ENCODE peak calls at places on chromosomes 6 and 20, in four cellular contexts. N is endothelial cell of umbilical vein, Q is PC-3, U is PC-9. P is an unnamed sample. For H3K4me1, the result is how much of the 10 kb centered on the place peaks cover.

GRCh38 chr6:163529605-163530004 is 115.1 kb downstream of the QKI start:
- DNase-seq in Q (peak), N (peak), U (no peak), P (no peak)

GRCh38 chr20:52749938-52750337 is 222.2 kb upstream of the TSHZ2 start:
- DNase-seq in U (no peak), Q (no peak), N (no peak), P (no peak)

GRCh38 chr20:61699184-61700066 is 366.3 kb downstream of the TAF4 start:
- DNase-seq in Q (no peak), U (no peak), N (no peak), P (no peak)

GRCh38 chr20:24746351-24746685 is 202.8 kb upstream of the CST7 start:
- DNase-seq in Q (peak), N (no peak), U (peak), P (no peak)

GRCh38 chr20:51129201-51129671 is 106.3 kb upstream of the KCNG1 start:
- DNase-seq in U (no peak), N (no peak), Q (no peak), P (no peak)

GRCh38 chr6:147750420-147750819 is 241.9 kb downstream of the SAMD5 start:
- DNase-seq in U (no peak), Q (no peak), N (no peak), P (no peak)

GRCh38 chr6:138052783-138053182 is 54.4 kb downstream of the PERP start:
- DNase-seq in U (no peak), Q (peak), N (no peak), P (no peak)

GRCh38 chr20:62350098-62350628 is 16.9 kb downstream of the LAMA5 start:
- DNase-seq in N (no peak), Q (peak), U (peak), P (no peak)

GRCh38 chr6:108767418-108768175 is 80.6 kb upstream of the ARMC2 start:
- DNase-seq in N (no peak), U (no peak), Q (no peak), P (no peak)

GRCh38 chr6:133893324-133893692 is 4.4 kb downstream of the TCF21 start:
- DNase-seq in N (no peak), U (no peak), Q (no peak), P (no peak)

GRCh38 chr6:48036316-48036715 is 74.7 kb downstream of the PTCHD4 start:
- DNase-seq in U (no peak), Q (peak), N (no peak), P (no peak)

GRCh38 chr20:24840121-24840713 is 108.9 kb upstream of the CST7 start:
- DNase-seq in Q (no peak), N (no peak), U (no peak), P (no peak)

GRCh38 chr20:7305971-7306370 is 538.5 kb downstream of the BMP2 start:
- DNase-seq in Q (no peak), U (no peak), N (peak), P (no peak)

GRCh38 chr6:114521926-114522325 is 179.1 kb upstream of the HS3ST5 start:
- DNase-seq in N (no peak), U (no peak), Q (no peak), P (no peak)
- H2AFZ ChIP-seq in N (no peak), U (no peak), Q (no peak), P (no peak)

DNA sequence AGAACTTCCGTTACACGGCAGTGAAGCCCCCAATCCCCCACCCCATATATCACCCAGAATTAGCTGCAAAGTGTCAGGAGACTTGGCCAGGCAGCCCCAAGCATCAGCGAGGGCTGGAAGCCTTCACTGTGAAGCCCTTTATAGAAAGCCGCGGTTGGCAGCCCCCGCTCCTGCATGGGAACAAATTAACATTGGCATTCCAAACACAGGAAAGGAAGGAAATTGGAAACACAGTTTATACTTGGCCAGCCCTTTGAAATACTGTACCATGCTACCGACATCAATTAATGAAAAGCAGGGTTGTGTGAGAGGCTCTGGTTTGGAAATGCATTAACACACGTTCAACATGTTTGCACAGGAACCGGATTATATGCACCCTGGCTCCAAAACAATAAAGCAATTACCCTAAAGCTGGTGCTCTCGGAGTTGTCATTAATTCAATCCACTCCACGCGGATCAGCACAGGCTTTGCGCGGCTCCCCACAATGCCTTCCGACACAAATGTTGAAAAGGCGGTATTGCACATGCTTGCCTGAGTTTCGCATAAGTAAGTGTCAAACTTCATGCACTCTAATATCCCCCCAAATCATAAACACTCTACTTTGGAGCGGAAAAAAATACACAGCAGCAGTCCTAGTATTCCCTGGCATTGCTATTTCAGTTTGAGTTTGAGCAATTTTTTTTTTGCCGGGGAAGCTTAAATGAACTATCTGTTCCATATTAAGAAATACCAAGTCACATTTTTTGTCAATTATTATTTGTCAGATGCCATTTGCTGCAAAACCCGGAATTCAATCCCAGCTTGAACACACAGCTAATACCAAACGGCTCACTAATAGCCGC is 7.0 kb downstream of the BMP7 start:
- DNase-seq in N (no peak), Q (no peak), U (no peak), P (peak)
- TF ChIP-seq EZH2 in N (no peak), Q (peak), U (no peak), P (no peak)

GRCh38 chr6:39787322-39787721 is 4.9 kb upstream of the DAAM2 start:
- DNase-seq in Q (no peak), N (no peak), U (no peak), P (no peak)
- H3K4me1 ChIP-seq in Q (under half), N (under half), U (under half), P (under half)

DNA sequence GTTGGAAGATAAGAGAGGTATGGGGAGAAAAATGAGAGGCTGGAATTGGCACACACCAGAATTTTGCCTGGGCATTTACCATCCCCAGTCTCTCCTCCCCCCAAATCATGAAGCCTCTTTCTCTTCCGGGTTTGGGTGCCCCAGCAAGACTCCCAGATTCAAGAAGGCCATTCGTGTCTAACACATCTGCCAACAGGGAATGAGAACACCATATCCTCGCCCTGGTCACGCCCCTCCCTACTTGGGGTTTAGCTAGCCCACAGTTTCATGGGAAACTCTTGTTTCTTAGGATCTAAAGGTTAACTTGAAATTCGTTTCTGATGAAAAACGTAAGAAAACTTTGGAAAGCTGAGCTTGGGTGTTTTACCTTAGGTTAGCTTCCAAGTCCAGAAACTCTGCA is 105.5 kb upstream of the TMEM170B start:
- DNase-seq in N (no peak), Q (no peak), U (no peak), P (no peak)
- H2AFZ ChIP-seq in N (no peak), Q (no peak), U (no peak), P (no peak)

DNA sequence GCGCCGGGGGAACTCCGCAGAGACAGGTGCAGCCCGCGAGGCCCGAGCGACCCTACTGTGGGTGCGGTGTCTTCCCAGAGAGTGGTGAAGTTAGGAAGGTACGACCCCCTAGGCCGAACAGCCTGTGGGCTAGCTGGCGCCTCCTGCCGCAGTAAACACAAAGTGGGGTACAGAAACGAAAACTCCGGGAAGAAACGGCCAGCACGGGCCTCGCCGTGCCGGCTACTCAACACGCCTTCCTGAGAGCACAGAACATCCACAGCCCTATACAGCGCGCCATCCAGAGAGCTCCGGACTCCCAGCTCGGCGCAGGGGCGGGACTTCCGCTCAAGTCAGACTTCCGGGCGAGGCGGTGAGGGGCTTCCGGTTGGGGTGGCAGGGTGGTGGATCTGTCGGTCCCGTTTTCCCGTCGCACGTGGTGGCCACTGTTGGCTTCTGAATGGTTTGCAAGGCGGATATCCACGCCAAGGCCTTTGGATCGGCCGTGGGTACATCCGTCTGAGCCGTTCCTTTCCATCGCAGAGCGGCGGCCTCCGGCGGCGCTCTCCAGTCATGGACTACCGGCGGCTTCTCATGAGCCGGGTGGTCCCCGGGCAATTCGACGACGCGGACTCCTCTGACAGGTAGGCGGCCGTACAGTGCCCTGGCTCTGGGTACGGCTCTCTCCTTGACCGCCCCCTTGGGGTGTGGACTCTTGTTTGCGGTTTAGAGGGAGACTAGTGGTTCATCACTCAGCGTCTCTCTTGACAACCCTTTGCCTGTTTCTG is at the start of the genes CAGE1 and RIOK1:
- DNase-seq in Q (peak), N (peak), U (peak), P (peak)
- TF ChIP-seq EZH2 in Q (no peak), N (no peak), U (no peak), P (no peak)

P was measured in GM23338.